ENCODE peak calls at places on chromosomes 6 and 20, in nine cellular contexts. S is GDM1; T is activated naive CD4-positive, alpha-beta T cell; G is bronchial epithelial cell; O is HFFc6; F is ACHN; H is iris pigment epithelial cell; K is amniotic stem cell; B is fibroblast of pulmonary artery. P is an unnamed sample.

GRCh38 chr20:4135385-4136077 is 120.2 kb upstream of the RNF24 start:
- DNase-seq in S (no peak), T (no peak), G (peak), O (peak), F (peak), H (peak), K (peak), B (peak), P (no peak)

GRCh38 chr6:134005824-134006223 is 46.6 kb downstream of the SLC2A12 start:
- DNase-seq in S (no peak), T (no peak), G (no peak), O (no peak), F (no peak), H (no peak), K (no peak), B (no peak), P (no peak)

GRCh38 chr6:134198093-134198492 is 119.8 kb downstream of the SGK1 start:
- DNase-seq in S (no peak), T (no peak), G (no peak), O (peak), F (no peak), H (no peak), K (no peak), B (no peak), P (no peak)

GRCh38 chr20:35772563-35773058 is 796 bp downstream of the PHF20 start:
- DNase-seq in S (no peak), T (no peak), G (no peak), O (no peak), F (no peak), H (no peak), K (no peak), B (no peak), P (no peak)

GRCh38 chr6:36714511-36714910 is 16.9 kb downstream of the RAB44 start:
- DNase-seq in S (no peak), T (no peak), G (no peak), O (no peak), F (no peak), H (no peak), K (no peak), B (no peak), P (no peak)

GRCh38 chr20:43948455-43948854 is 33.8 kb downstream of the TOX2 start:
- DNase-seq in S (no peak), T (no peak), G (no peak), O (no peak), F (no peak), H (no peak), K (no peak), B (no peak), P (no peak)

GRCh38 chr6:133099573-133099972 is 141.6 kb upstream of the EYA4 start:
- DNase-seq in S (no peak), T (no peak), G (peak), O (peak), F (peak), H (peak), K (peak), B (peak), P (no peak)

GRCh38 chr6:125377621-125378020 is 75.9 kb upstream of the HDDC2 start:
- DNase-seq in S (no peak), T (no peak), G (no peak), O (no peak), F (no peak), H (peak), K (peak), B (peak), P (no peak)

GRCh38 chr6:29769336-29769735 is 46.1 kb downstream of the HLA-F start:
- DNase-seq in S (no peak), T (no peak), G (no peak), O (no peak), F (no peak), H (no peak), K (no peak), B (no peak), P (no peak)

GRCh38 chr6:119148825-119149525 is 70.5 kb upstream of the FAM184A start:
- DNase-seq in S (no peak), T (no peak), G (peak), O (peak), F (no peak), H (no peak), K (peak), B (no peak), P (no peak)

GRCh38 chr20:24673678-24674570 is 204.5 kb downstream of the SYNDIG1 start:
- DNase-seq in S (no peak), T (no peak), G (peak), O (peak), F (peak), H (peak), K (peak), B (peak), P (no peak)

GRCh38 chr6:707576-708236 is 14.8 kb upstream of the EXOC2 start:
- DNase-seq in S (no peak), T (no peak), G (no peak), O (no peak), F (no peak), H (peak), K (no peak), B (no peak), P (no peak)

GRCh38 chr20:41145317-41145716 is 8.0 kb downstream of the PLCG1 start:
- DNase-seq in S (no peak), T (no peak), G (no peak), O (no peak), F (no peak), H (no peak), K (no peak), B (no peak), P (no peak)

GRCh38 chr20:12925214-12925755 is 83.5 kb upstream of the SPTLC3 start:
- DNase-seq in S (peak), T (no peak), G (peak), O (peak), F (peak), H (peak), K (peak), B (peak), P (peak)

GRCh38 chr20:32449890-32450401 is 91.8 kb downstream of the ASXL1 start:
- DNase-seq in S (no peak), T (no peak), G (no peak), O (no peak), F (no peak), H (no peak), K (no peak), B (no peak), P (no peak)

GRCh38 chr6:42193491-42193894 is 1.3 kb downstream of the GUCA1B start:
- DNase-seq in S (no peak), T (no peak), G (peak), O (no peak), F (peak), H (peak), K (peak), B (peak), P (no peak)

GRCh38 chr6:149440735-149441662 is 40.9 kb downstream of the SUMO4 start:
- DNase-seq in S (no peak), T (no peak), G (no peak), O (no peak), F (no peak), H (no peak), K (no peak), B (no peak), P (no peak)

GRCh38 chr6:154621611-154622010 is 111.1 kb upstream of the CNKSR3 start:
- DNase-seq in S (no peak), T (no peak), G (no peak), O (no peak), F (no peak), H (no peak), K (no peak), B (no peak), P (no peak)

GRCh38 chr20:41697861-41698559 is 79.8 kb upstream of the CHD6 start:
- DNase-seq in S (no peak), T (no peak), G (peak), O (peak), F (peak), H (peak), K (peak), B (peak), P (peak)

GRCh38 chr6:30154709-30155521 is 6.1 kb downstream of the TRIM10 start:
- DNase-seq in S (no peak), T (no peak), G (peak), O (peak), F (peak), H (peak), K (peak), B (peak), P (no peak)

GRCh38 chr20:57416296-57417022 is 25.3 kb downstream of the RBM38 start:
- DNase-seq in S (no peak), T (no peak), G (no peak), O (no peak), F (no peak), H (no peak), K (no peak), B (no peak), P (no peak)

GRCh38 chr6:16004934-16005673 is 123.8 kb upstream of the MYLIP start:
- DNase-seq in S (peak), T (no peak), G (no peak), O (no peak), F (no peak), H (no peak), K (no peak), B (no peak), P (no peak)

GRCh38 chr20:11454966-11455799 is 462.5 kb upstream of the BTBD3 start:
- DNase-seq in S (no peak), T (no peak), G (peak), O (peak), F (peak), H (peak), K (no peak), B (peak), P (no peak)

GRCh38 chr20:35849726-35850125 is 77.9 kb downstream of the PHF20 start:
- DNase-seq in S (no peak), T (no peak), G (no peak), O (no peak), F (no peak), H (no peak), K (no peak), B (no peak), P (no peak)

GRCh38 chr6:92977018-92977417 is 442.3 kb downstream of the EPHA7 start:
- DNase-seq in S (no peak), T (no peak), G (no peak), O (no peak), F (no peak), H (no peak), K (no peak), B (no peak), P (no peak)

GRCh38 chr6:16514249-16514648 is 247.0 kb downstream of the ATXN1 start:
- DNase-seq in S (no peak), T (no peak), G (peak), O (peak), F (peak), H (peak), K (peak), B (peak), P (no peak)

GRCh38 chr20:58716476-58717277 is 24.1 kb downstream of the NPEPL1 start:
- DNase-seq in S (no peak), T (no peak), G (no peak), O (no peak), F (no peak), H (no peak), K (no peak), B (no peak), P (peak)

GRCh38 chr6:64113703-64114102 is 478.1 kb downstream of the PHF3 start:
- DNase-seq in S (no peak), T (no peak), G (no peak), O (no peak), F (no peak), H (no peak), K (no peak), B (no peak), P (no peak)

GRCh38 chr6:69907981-69908498 is 41.7 kb downstream of the COL19A1 start:
- DNase-seq in S (no peak), T (no peak), G (peak), O (no peak), F (no peak), H (peak), K (peak), B (peak), P (no peak)

GRCh38 chr6:127923135-127923534 is 22.3 kb upstream of the THEMIS start:
- DNase-seq in S (no peak), T (no peak), G (no peak), O (no peak), F (no peak), H (no peak), K (no peak), B (no peak), P (no peak)

GRCh38 chr6:54846857-54847721 is 518 bp downstream of the FAM83B start:
- DNase-seq in S (no peak), T (no peak), G (peak), O (no peak), F (no peak), H (no peak), K (no peak), B (no peak), P (no peak)

GRCh38 chr20:2230671-2231488 is 64.9 kb upstream of the TGM3 start:
- DNase-seq in S (no peak), T (no peak), G (no peak), O (peak), F (no peak), H (no peak), K (no peak), B (no peak), P (no peak)

P was measured in NCI-H1092.